ENCODE peak calls at places on chromosomes 12 and 14, in five cellular contexts. One of them, this sample, is unnamed.

GRCh38 chr14:22095845-22096510 is 422.4 kb upstream of the OR4E1 start:
- DNase-seq in pancreas: no peak
- DNase-seq in upper lobe of right lung: no peak
- DNase-seq in RWPE1: no peak
- DNase-seq in activated CD4-positive, alpha-beta T cell treated with anti-CD3 and anti-CD28 coated beads, Interleukin-2, amount 50 U/mL, for 1 hour: peak; percentile 16
- DNase-seq in this sample: no peak

GRCh38 chr12:119868992-119869391 is 8.1 kb downstream of the CIT start:
- DNase-seq in activated CD4-positive, alpha-beta T cell treated with anti-CD3 and anti-CD28 coated beads, Interleukin-2, amount 50 U/mL, for 1 hour: no peak
- DNase-seq in pancreas: no peak
- DNase-seq in upper lobe of right lung: no peak
- DNase-seq in RWPE1: no peak
- DNase-seq in this sample: no peak

GRCh38 chr14:68637106-68638021 is 155.5 kb downstream of the ZFP36L1 start:
- DNase-seq in pancreas: no peak
- DNase-seq in upper lobe of right lung: peak; percentile 50
- DNase-seq in RWPE1: no peak
- DNase-seq in activated CD4-positive, alpha-beta T cell treated with anti-CD3 and anti-CD28 coated beads, Interleukin-2, amount 50 U/mL, for 1 hour: no peak
- DNase-seq in this sample: no peak

GRCh38 chr12:98669751-98670150 is 24.7 kb downstream of the APAF1 start:
- DNase-seq in pancreas: no peak
- DNase-seq in activated CD4-positive, alpha-beta T cell treated with anti-CD3 and anti-CD28 coated beads, Interleukin-2, amount 50 U/mL, for 1 hour: no peak
- DNase-seq in RWPE1: no peak
- DNase-seq in upper lobe of right lung: no peak
- DNase-seq in this sample: no peak

GRCh38 chr12:83709899-83710298 is 1023.2 kb downstream of the TMTC2 start:
- DNase-seq in pancreas: no peak
- DNase-seq in activated CD4-positive, alpha-beta T cell treated with anti-CD3 and anti-CD28 coated beads, Interleukin-2, amount 50 U/mL, for 1 hour: no peak
- DNase-seq in RWPE1: no peak
- DNase-seq in upper lobe of right lung: no peak
- DNase-seq in this sample: no peak

GRCh38 chr14:31927348-31927826 is 149.7 kb upstream of the ARHGAP5 start:
- DNase-seq in upper lobe of right lung: no peak
- DNase-seq in activated CD4-positive, alpha-beta T cell treated with anti-CD3 and anti-CD28 coated beads, Interleukin-2, amount 50 U/mL, for 1 hour: no peak
- DNase-seq in RWPE1: peak; percentile 91
- DNase-seq in pancreas: no peak
- DNase-seq in this sample: no peak

GRCh38 chr12:105670664-105671063 is 340.2 kb downstream of the C12orf75 start:
- DNase-seq in RWPE1: no peak
- DNase-seq in pancreas: no peak
- DNase-seq in upper lobe of right lung: no peak
- DNase-seq in activated CD4-positive, alpha-beta T cell treated with anti-CD3 and anti-CD28 coated beads, Interleukin-2, amount 50 U/mL, for 1 hour: no peak
- DNase-seq in this sample: no peak

GRCh38 chr14:79383031-79383430 is 828.3 kb downstream of the DIO2 start:
- DNase-seq in activated CD4-positive, alpha-beta T cell treated with anti-CD3 and anti-CD28 coated beads, Interleukin-2, amount 50 U/mL, for 1 hour: no peak
- DNase-seq in upper lobe of right lung: no peak
- DNase-seq in RWPE1: no peak
- DNase-seq in pancreas: no peak
- DNase-seq in this sample: no peak

GRCh38 chr12:79023261-79023660 is 158.7 kb downstream of the SYT1 start:
- DNase-seq in RWPE1: no peak
- DNase-seq in upper lobe of right lung: no peak
- DNase-seq in pancreas: no peak
- DNase-seq in activated CD4-positive, alpha-beta T cell treated with anti-CD3 and anti-CD28 coated beads, Interleukin-2, amount 50 U/mL, for 1 hour: no peak
- DNase-seq in this sample: no peak

GRCh38 chr12:52044284-52044983 is 6.8 kb upstream of the NR4A1 start:
- DNase-seq in RWPE1: no peak
- DNase-seq in pancreas: peak; percentile 83
- DNase-seq in upper lobe of right lung: peak; percentile 84
- DNase-seq in activated CD4-positive, alpha-beta T cell treated with anti-CD3 and anti-CD28 coated beads, Interleukin-2, amount 50 U/mL, for 1 hour: no peak
- DNase-seq in this sample: peak; percentile 88

GRCh38 chr14:106268013-106268727 is 741.8 kb downstream of the TMEM121 start:
- DNase-seq in pancreas: no peak
- DNase-seq in activated CD4-positive, alpha-beta T cell treated with anti-CD3 and anti-CD28 coated beads, Interleukin-2, amount 50 U/mL, for 1 hour: peak; percentile 75
- DNase-seq in RWPE1: no peak
- DNase-seq in upper lobe of right lung: no peak
- DNase-seq in this sample: no peak

GRCh38 chr12:98698603-98699463 is 53.7 kb downstream of the APAF1 start:
- DNase-seq in RWPE1: peak; percentile 57
- DNase-seq in pancreas: peak; percentile 63
- DNase-seq in upper lobe of right lung: no peak
- DNase-seq in activated CD4-positive, alpha-beta T cell treated with anti-CD3 and anti-CD28 coated beads, Interleukin-2, amount 50 U/mL, for 1 hour: peak; percentile 20
- DNase-seq in this sample: peak; percentile 30

This sample was measured in breast epithelium.